ENCODE peak calls at places on chromosomes 16 and 17, in eight cellular contexts. X is stimulated activated CD8-positive, alpha-beta memory T cell treated with anti-CD3 and anti-CD28 coated beads, Interleukin-4, amount 100 ng/mL, for 1 hour; G is left colon; D is activated effector memory CD4-positive, alpha-beta T cell treated with anti-CD3 and anti-CD28 coated beads, Interleukin-2, amount 50 U/mL, for 16 hours; Y is AG08396; Q is non-pigmented ciliary epithelial cell; J is astrocyte of the spinal cord; Z is K562. W is an unnamed sample.

GRCh38 chr16:48613061-48613957 is 3.3 kb upstream of the N4BP1 start:
- DNase-seq in X (no peak), G (peak), D (peak), Y (peak), Q (no peak), J (no peak), Z (no peak), W (no peak)

GRCh38 chr17:35449371-35449931 is 885 bp upstream of the SLFN13 start:
- DNase-seq in X (no peak), G (peak), D (no peak), Y (no peak), Q (no peak), J (peak), Z (no peak), W (no peak)

GRCh38 chr17:49439673-49440571 is 25.2 kb upstream of the PHB1 start:
- DNase-seq in X (no peak), G (no peak), D (peak), Y (peak), Q (no peak), J (peak), Z (no peak), W (no peak)

GRCh38 chr17:39599665-39600468 is 7.9 kb downstream of the NEUROD2 start:
- DNase-seq in X (no peak), G (no peak), D (no peak), Y (no peak), Q (no peak), J (no peak), Z (no peak), W (no peak)

GRCh38 chr17:41651625-41652460 is 27.5 kb upstream of the KRT17 start:
- DNase-seq in X (no peak), G (peak), D (no peak), Y (peak), Q (no peak), J (no peak), Z (no peak), W (peak)

GRCh38 chr16:81313731-81314602 is 795 bp upstream of the GAN start:
- DNase-seq in X (no peak), G (no peak), D (no peak), Y (peak), Q (no peak), J (no peak), Z (no peak), W (no peak)

GRCh38 chr17:77124192-77124908 is 16.4 kb upstream of the SEC14L1 start:
- DNase-seq in X (no peak), G (no peak), D (no peak), Y (no peak), Q (peak), J (peak), Z (no peak), W (no peak)

GRCh38 chr16:11621920-11622651 is 35.4 kb upstream of the LITAF start:
- DNase-seq in X (no peak), G (no peak), D (peak), Y (peak), Q (no peak), J (no peak), Z (no peak), W (no peak)

GRCh38 chr16:31354394-31355291 is at the start of gene ITGAX:
- DNase-seq in X (peak), G (peak), D (peak), Y (peak), Q (no peak), J (no peak), Z (peak), W (no peak)

GRCh38 chr17:76594676-76595075 is 9.0 kb upstream of the ST6GALNAC2 start:
- DNase-seq in X (no peak), G (no peak), D (no peak), Y (no peak), Q (no peak), J (no peak), Z (no peak), W (no peak)

GRCh38 chr16:72362972-72363371 is 191.0 kb upstream of the PMFBP1 start:
- DNase-seq in X (no peak), G (no peak), D (no peak), Y (no peak), Q (no peak), J (peak), Z (no peak), W (no peak)

GRCh38 chr17:74276561-74277009 is 2.6 kb downstream of the DNAI2 start:
- DNase-seq in X (no peak), G (no peak), D (no peak), Y (no peak), Q (no peak), J (no peak), Z (no peak), W (peak)

GRCh38 chr16:1094124-1094479 is 1.9 kb downstream of the C1QTNF8 start:
- DNase-seq in X (no peak), G (no peak), D (no peak), Y (no peak), Q (no peak), J (no peak), Z (no peak), W (no peak)

GRCh38 chr17:44931376-44931775 is 16.1 kb upstream of the GFAP start:
- DNase-seq in X (no peak), G (no peak), D (peak), Y (no peak), Q (no peak), J (no peak), Z (no peak), W (no peak)

GRCh38 chr16:86300746-86301480 is 209.4 kb upstream of the FOXF1 start:
- DNase-seq in X (no peak), G (no peak), D (no peak), Y (peak), Q (no peak), J (no peak), Z (no peak), W (no peak)

GRCh38 chr16:62079236-62079635 is 43.0 kb upstream of the CDH8 start:
- DNase-seq in X (no peak), G (no peak), D (no peak), Y (no peak), Q (no peak), J (no peak), Z (no peak), W (no peak)

GRCh38 chr16:14377326-14377725 is 252.7 kb downstream of the PARN start:
- DNase-seq in X (no peak), G (no peak), D (no peak), Y (no peak), Q (no peak), J (peak), Z (no peak), W (no peak)

GRCh38 chr17:43003542-43004172 is 2.9 kb upstream of the IFI35 start:
- DNase-seq in X (no peak), G (no peak), D (no peak), Y (no peak), Q (no peak), J (peak), Z (no peak), W (no peak)